ENCODE peak calls at places on chromosomes 16 and 17, in seven cellular contexts. One of them, this sample, is unnamed.

GRCh38 chr17:21551081-21551881 is 141.0 kb upstream of the KCNJ18 start:
- DNase-seq in neural crest cell: peak; percentile 76
- DNase-seq in tibial nerve: peak; percentile 62
- DNase-seq in cardiac fibroblast: peak; percentile 89
- DNase-seq in dorsolateral prefrontal cortex: peak; percentile 75
- DNase-seq in psoas muscle: peak; percentile 89
- DNase-seq in ascending aorta: peak; percentile 89
- DNase-seq in this sample: peak; percentile 74

GRCh38 chr17:1060991-1061390 is 64.1 kb downstream of the TIMM22 start:
- DNase-seq in neural crest cell: no peak
- DNase-seq in dorsolateral prefrontal cortex: no peak
- DNase-seq in cardiac fibroblast: peak; percentile 93
- DNase-seq in psoas muscle: peak; percentile 90
- DNase-seq in ascending aorta: peak; percentile 81
- DNase-seq in tibial nerve: no peak
- DNase-seq in this sample: no peak

GRCh38 chr16:75109732-75110243 is 6.8 kb downstream of the LDHD start:
- DNase-seq in ascending aorta: no peak
- DNase-seq in psoas muscle: peak; percentile 97
- DNase-seq in tibial nerve: no peak
- DNase-seq in cardiac fibroblast: no peak
- DNase-seq in neural crest cell: no peak
- DNase-seq in dorsolateral prefrontal cortex: no peak
- DNase-seq in this sample: no peak

GRCh38 chr16:8859913-8860881 is 8.6 kb downstream of the CARHSP1 start:
- DNase-seq in tibial nerve: peak; percentile 68
- DNase-seq in psoas muscle: peak; percentile 78
- DNase-seq in dorsolateral prefrontal cortex: no peak
- DNase-seq in ascending aorta: no peak
- DNase-seq in neural crest cell: no peak
- DNase-seq in cardiac fibroblast: peak; percentile 82
- DNase-seq in this sample: no peak

GRCh38 chr16:11128211-11129123 is 127.5 kb downstream of the SOCS1 start:
- DNase-seq in cardiac fibroblast: peak; percentile 74
- DNase-seq in ascending aorta: no peak
- DNase-seq in neural crest cell: no peak
- DNase-seq in dorsolateral prefrontal cortex: no peak
- DNase-seq in tibial nerve: no peak
- DNase-seq in psoas muscle: no peak
- DNase-seq in this sample: no peak

GRCh38 chr16:75307506-75307905 is 56.1 kb upstream of the BCAR1 start:
- DNase-seq in cardiac fibroblast: no peak
- DNase-seq in psoas muscle: no peak
- DNase-seq in tibial nerve: no peak
- DNase-seq in ascending aorta: no peak
- DNase-seq in dorsolateral prefrontal cortex: no peak
- DNase-seq in neural crest cell: no peak
- DNase-seq in this sample: no peak

GRCh38 chr17:39231587-39232551 is 6.1 kb upstream of the STAC2 start:
- DNase-seq in psoas muscle: peak; percentile 82
- DNase-seq in dorsolateral prefrontal cortex: no peak
- DNase-seq in tibial nerve: no peak
- DNase-seq in cardiac fibroblast: peak; percentile 62
- DNase-seq in ascending aorta: no peak
- DNase-seq in neural crest cell: peak; percentile 60
- DNase-seq in this sample: peak; percentile 61

GRCh38 chr16:28163699-28164584 is 47.8 kb downstream of the XPO6 start:
- DNase-seq in cardiac fibroblast: peak; percentile 79
- DNase-seq in psoas muscle: no peak
- DNase-seq in ascending aorta: no peak
- DNase-seq in tibial nerve: no peak
- DNase-seq in neural crest cell: no peak
- DNase-seq in dorsolateral prefrontal cortex: no peak
- DNase-seq in this sample: no peak

GRCh38 chr16:85046472-85046916 is 18.9 kb downstream of the KIAA0513 start:
- DNase-seq in dorsolateral prefrontal cortex: no peak
- DNase-seq in neural crest cell: no peak
- DNase-seq in psoas muscle: peak; percentile 42
- DNase-seq in ascending aorta: no peak
- DNase-seq in tibial nerve: no peak
- DNase-seq in cardiac fibroblast: no peak
- DNase-seq in this sample: no peak

GRCh38 chr16:85484337-85485295 is 128.5 kb upstream of the GSE1 start:
- DNase-seq in psoas muscle: no peak
- DNase-seq in neural crest cell: no peak
- DNase-seq in cardiac fibroblast: no peak
- DNase-seq in dorsolateral prefrontal cortex: no peak
- DNase-seq in tibial nerve: no peak
- DNase-seq in ascending aorta: no peak
- DNase-seq in this sample: no peak

GRCh38 chr16:66003196-66003595 is 363.3 kb upstream of the CDH5 start:
- DNase-seq in dorsolateral prefrontal cortex: no peak
- DNase-seq in cardiac fibroblast: no peak
- DNase-seq in psoas muscle: no peak
- DNase-seq in ascending aorta: no peak
- DNase-seq in tibial nerve: no peak
- DNase-seq in neural crest cell: no peak
- DNase-seq in this sample: no peak

GRCh38 chr17:50049636-50050035 is 6.3 kb upstream of the ITGA3 start:
- DNase-seq in ascending aorta: no peak
- DNase-seq in tibial nerve: no peak
- DNase-seq in psoas muscle: peak; percentile 22
- DNase-seq in dorsolateral prefrontal cortex: no peak
- DNase-seq in neural crest cell: no peak
- DNase-seq in cardiac fibroblast: no peak
- DNase-seq in this sample: no peak

GRCh38 chr16:53415504-53415903 is 18.8 kb upstream of the RBL2 start:
- DNase-seq in ascending aorta: no peak
- DNase-seq in tibial nerve: no peak
- DNase-seq in dorsolateral prefrontal cortex: no peak
- DNase-seq in cardiac fibroblast: no peak
- DNase-seq in psoas muscle: no peak
- DNase-seq in neural crest cell: no peak
- DNase-seq in this sample: no peak

GRCh38 chr17:3447625-3448024 is 14.0 kb upstream of the OR1E2 start:
- DNase-seq in dorsolateral prefrontal cortex: no peak
- DNase-seq in psoas muscle: no peak
- DNase-seq in tibial nerve: no peak
- DNase-seq in neural crest cell: no peak
- DNase-seq in ascending aorta: no peak
- DNase-seq in cardiac fibroblast: peak; percentile 5
- DNase-seq in this sample: no peak

GRCh38 chr17:37506678-37507077 is 17.0 kb downstream of the DUSP14 start:
- DNase-seq in cardiac fibroblast: peak; percentile 46
- DNase-seq in neural crest cell: peak; percentile 23
- DNase-seq in dorsolateral prefrontal cortex: peak; percentile 33
- DNase-seq in psoas muscle: no peak
- DNase-seq in tibial nerve: no peak
- DNase-seq in ascending aorta: no peak
- DNase-seq in this sample: no peak

GRCh38 chr16:28549301-28549899 is 4.3 kb upstream of the SGF29 start:
- DNase-seq in dorsolateral prefrontal cortex: no peak
- DNase-seq in neural crest cell: no peak
- DNase-seq in cardiac fibroblast: peak; percentile 68
- DNase-seq in ascending aorta: no peak
- DNase-seq in psoas muscle: no peak
- DNase-seq in tibial nerve: no peak
- DNase-seq in this sample: no peak

GRCh38 chr16:17519041-17519440 is 48.3 kb upstream of the XYLT1 start:
- DNase-seq in psoas muscle: no peak
- DNase-seq in tibial nerve: no peak
- DNase-seq in ascending aorta: no peak
- DNase-seq in neural crest cell: no peak
- DNase-seq in dorsolateral prefrontal cortex: no peak
- DNase-seq in cardiac fibroblast: no peak
- DNase-seq in this sample: no peak

GRCh38 chr17:79082311-79083190 is 7.9 kb downstream of the ENGASE start:
- DNase-seq in dorsolateral prefrontal cortex: no peak
- DNase-seq in cardiac fibroblast: peak; percentile 53
- DNase-seq in neural crest cell: peak; percentile 64
- DNase-seq in tibial nerve: no peak
- DNase-seq in psoas muscle: peak; percentile 76
- DNase-seq in ascending aorta: no peak
- DNase-seq in this sample: peak; percentile 38

GRCh38 chr17:36182176-36183000 is 6.0 kb upstream of the TBC1D3B start:
- DNase-seq in cardiac fibroblast: peak; percentile 45
- DNase-seq in dorsolateral prefrontal cortex: no peak
- DNase-seq in tibial nerve: no peak
- DNase-seq in neural crest cell: peak; percentile 53
- DNase-seq in psoas muscle: peak; percentile 62
- DNase-seq in ascending aorta: no peak
- DNase-seq in this sample: no peak

GRCh38 chr17:81983011-81983638 is 5.7 kb downstream of the ASPSCR1 start:
- DNase-seq in ascending aorta: no peak
- DNase-seq in cardiac fibroblast: no peak
- DNase-seq in dorsolateral prefrontal cortex: no peak
- DNase-seq in neural crest cell: no peak
- DNase-seq in tibial nerve: no peak
- DNase-seq in psoas muscle: peak; percentile 46
- DNase-seq in this sample: no peak

GRCh38 chr17:57599271-57600045 is 145.6 kb downstream of the CCDC182 start:
- DNase-seq in tibial nerve: no peak
- DNase-seq in cardiac fibroblast: no peak
- DNase-seq in neural crest cell: no peak
- DNase-seq in ascending aorta: no peak
- DNase-seq in psoas muscle: no peak
- DNase-seq in dorsolateral prefrontal cortex: no peak
- DNase-seq in this sample: no peak

GRCh38 chr16:24681793-24682192 is 47.7 kb upstream of the TNRC6A start:
- DNase-seq in cardiac fibroblast: peak; percentile 54
- DNase-seq in dorsolateral prefrontal cortex: no peak
- DNase-seq in psoas muscle: no peak
- DNase-seq in tibial nerve: no peak
- DNase-seq in neural crest cell: no peak
- DNase-seq in ascending aorta: no peak
- DNase-seq in this sample: no peak

GRCh38 chr17:75404223-75404738 is 1.2 kb downstream of the GRB2 start:
- DNase-seq in cardiac fibroblast: peak; percentile 87
- DNase-seq in dorsolateral prefrontal cortex: no peak
- DNase-seq in ascending aorta: peak; percentile 73
- DNase-seq in neural crest cell: peak; percentile 56
- DNase-seq in tibial nerve: peak; percentile 27
- DNase-seq in psoas muscle: peak; percentile 75
- DNase-seq in this sample: peak; percentile 37

GRCh38 chr16:11050954-11051353 is 106.6 kb downstream of the CLEC16A start:
- DNase-seq in psoas muscle: no peak
- DNase-seq in ascending aorta: no peak
- DNase-seq in dorsolateral prefrontal cortex: no peak
- DNase-seq in tibial nerve: no peak
- DNase-seq in cardiac fibroblast: no peak
- DNase-seq in neural crest cell: no peak
- DNase-seq in this sample: no peak

GRCh38 chr16:57484515-57485005 is 1.7 kb downstream of the DOK4 start:
- DNase-seq in cardiac fibroblast: no peak
- DNase-seq in dorsolateral prefrontal cortex: no peak
- DNase-seq in psoas muscle: no peak
- DNase-seq in ascending aorta: no peak
- DNase-seq in tibial nerve: no peak
- DNase-seq in neural crest cell: no peak
- DNase-seq in this sample: no peak

GRCh38 chr17:76683011-76683755 is 27.6 kb downstream of the MXRA7 start:
- DNase-seq in dorsolateral prefrontal cortex: no peak
- DNase-seq in cardiac fibroblast: no peak
- DNase-seq in tibial nerve: no peak
- DNase-seq in ascending aorta: no peak
- DNase-seq in neural crest cell: no peak
- DNase-seq in psoas muscle: no peak
- DNase-seq in this sample: no peak
- TF ChIP-seq CTCF in dorsolateral prefrontal cortex: no peak
- TF ChIP-seq CTCF in cardiac fibroblast: peak; percentile 11
- TF ChIP-seq CTCF in tibial nerve: no peak
- TF ChIP-seq CTCF in ascending aorta: no peak
- TF ChIP-seq CTCF in neural crest cell: no peak
- TF ChIP-seq CTCF in psoas muscle: no peak
- TF ChIP-seq CTCF in this sample: no peak

DNA sequence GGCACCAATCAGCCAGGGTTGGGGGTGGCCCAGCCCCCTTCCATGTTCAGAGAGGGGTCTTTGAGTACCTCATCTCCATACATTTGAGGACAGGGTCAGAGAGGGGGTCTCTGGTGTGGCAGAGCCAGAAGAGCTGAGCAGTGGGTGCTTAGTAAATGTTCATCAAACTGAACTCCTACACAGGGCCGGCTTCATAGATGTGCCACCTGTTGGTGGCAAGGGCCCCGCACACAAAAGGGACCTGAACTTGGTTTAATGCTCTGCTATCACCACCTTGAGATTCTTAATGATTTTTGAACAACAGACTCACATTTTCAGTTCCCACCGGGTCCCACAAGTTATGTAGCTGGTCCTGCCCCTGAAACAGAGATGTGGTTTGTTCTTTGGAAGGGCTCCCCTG is 9.0 kb upstream of the C1QL1 start:
- DNase-seq in dorsolateral prefrontal cortex: no peak
- DNase-seq in tibial nerve: no peak
- DNase-seq in psoas muscle: no peak
- DNase-seq in cardiac fibroblast: no peak
- DNase-seq in neural crest cell: no peak
- DNase-seq in ascending aorta: no peak
- DNase-seq in this sample: no peak
- TF ChIP-seq CTCF in dorsolateral prefrontal cortex: no peak
- TF ChIP-seq CTCF in tibial nerve: no peak
- TF ChIP-seq CTCF in psoas muscle: no peak
- TF ChIP-seq CTCF in cardiac fibroblast: no peak
- TF ChIP-seq CTCF in neural crest cell: no peak
- TF ChIP-seq CTCF in ascending aorta: no peak
- TF ChIP-seq CTCF in this sample: no peak

GRCh38 chr17:4978720-4979119 is 8.8 kb downstream of the CAMTA2 start:
- DNase-seq in cardiac fibroblast: no peak
- DNase-seq in tibial nerve: no peak
- DNase-seq in neural crest cell: no peak
- DNase-seq in ascending aorta: no peak
- DNase-seq in psoas muscle: no peak
- DNase-seq in dorsolateral prefrontal cortex: no peak
- DNase-seq in this sample: no peak
- TF ChIP-seq CTCF in cardiac fibroblast: no peak
- TF ChIP-seq CTCF in tibial nerve: no peak
- TF ChIP-seq CTCF in neural crest cell: no peak
- TF ChIP-seq CTCF in ascending aorta: no peak
- TF ChIP-seq CTCF in psoas muscle: no peak
- TF ChIP-seq CTCF in dorsolateral prefrontal cortex: no peak
- TF ChIP-seq CTCF in this sample: no peak

DNA sequence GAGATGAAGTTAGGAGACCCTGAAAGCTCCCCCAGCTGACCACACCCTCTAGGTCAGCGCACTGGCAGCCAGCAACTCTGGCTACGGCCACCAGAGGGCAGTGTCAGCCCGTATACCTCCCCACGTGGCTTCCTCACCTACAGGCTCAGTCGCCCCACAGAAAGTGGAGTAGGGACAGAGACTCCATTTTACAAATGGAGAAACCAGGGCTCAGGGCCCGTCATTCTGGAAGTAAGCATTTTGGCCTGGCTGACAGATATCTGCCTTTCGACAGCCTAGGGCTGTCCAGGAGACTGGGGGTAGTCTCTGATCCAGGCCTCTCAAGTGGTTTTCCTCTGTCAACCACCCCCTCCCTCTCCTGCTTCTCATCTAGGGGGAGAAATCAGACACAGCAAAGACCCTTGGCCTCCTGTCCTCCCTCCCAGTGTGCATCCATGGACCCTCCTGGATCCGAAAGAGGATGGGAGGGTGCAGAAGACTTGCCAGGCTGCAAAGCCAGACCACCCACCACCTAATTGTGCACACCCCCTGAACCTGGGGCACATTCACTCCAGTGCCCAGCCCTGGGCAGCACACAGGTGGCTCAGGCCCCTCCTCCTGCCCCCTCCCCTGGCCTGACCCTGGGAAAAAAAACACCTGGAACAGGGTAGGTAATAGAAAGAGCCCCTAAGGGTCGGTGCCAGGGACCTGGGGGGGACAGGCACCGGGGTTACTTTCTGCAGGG is 3.8 kb upstream of the HAP1 start:
- DNase-seq in tibial nerve: peak; percentile 74
- DNase-seq in neural crest cell: peak; percentile 87
- DNase-seq in dorsolateral prefrontal cortex: peak; percentile 82
- DNase-seq in psoas muscle: peak; percentile 89
- DNase-seq in cardiac fibroblast: peak; percentile 82
- DNase-seq in ascending aorta: peak; percentile 85
- DNase-seq in this sample: peak; percentile 77
- TF ChIP-seq CTCF in tibial nerve: peak; percentile 98
- TF ChIP-seq CTCF in neural crest cell: peak; percentile 98
- TF ChIP-seq CTCF in dorsolateral prefrontal cortex: peak; percentile 99
- TF ChIP-seq CTCF in psoas muscle: peak; percentile 99
- TF ChIP-seq CTCF in cardiac fibroblast: peak; percentile 95
- TF ChIP-seq CTCF in ascending aorta: peak; percentile 95
- TF ChIP-seq CTCF in this sample: peak; percentile 98